ENCODE peak calls at places on chromosomes 1 and 21, in eight cellular contexts. H is CD4-positive, alpha-beta T cell; V is fibroblast of lung; A is A549; U is CD8-positive, alpha-beta memory T cell; C is RWPE1; W is esophagus squamous epithelium; E is heart right ventricle. S is an unnamed sample.

GRCh38 chr21:45576838-45577737 is 34.8 kb upstream of the SLC19A1 start:
- DNase-seq in A (no peak), U (no peak), W (no peak), V (no peak), E (no peak), C (no peak), H (no peak), S (no peak)

GRCh38 chr1:236800002-236800620 is 5.0 kb downstream of the MTR start:
- DNase-seq in E (no peak), U (no peak), H (no peak), A (no peak), W (no peak), C (peak), V (no peak), S (no peak)

GRCh38 chr1:226003502-226004170 is 4.5 kb upstream of the SDE2 start:
- DNase-seq in A (no peak), W (no peak), V (no peak), U (no peak), H (no peak), C (no peak), E (no peak), S (no peak)

GRCh38 chr1:19682901-19683300 is 18.2 kb downstream of the HTR6 start:
- DNase-seq in A (no peak), C (no peak), U (no peak), W (no peak), E (no peak), H (no peak), V (no peak), S (no peak)

GRCh38 chr1:6472391-6472790 is 6.4 kb upstream of the TNFRSF25 start:
- DNase-seq in W (no peak), H (no peak), C (no peak), A (no peak), U (no peak), E (no peak), V (no peak), S (no peak)

GRCh38 chr1:241612533-241613505 is 27.4 kb downstream of the CHML start:
- DNase-seq in V (peak), E (no peak), U (no peak), C (peak), A (no peak), W (no peak), H (no peak), S (no peak)

GRCh38 chr1:226820935-226821718 is 49.3 kb upstream of the PSEN2 start:
- DNase-seq in C (peak), H (no peak), E (peak), V (peak), U (no peak), W (no peak), A (peak), S (no peak)

GRCh38 chr1:89174491-89174890 is 1.3 kb downstream of the GBP7 start:
- DNase-seq in A (no peak), W (no peak), H (no peak), U (no peak), E (no peak), V (no peak), C (no peak), S (no peak)

GRCh38 chr21:38631171-38631570 is 132.9 kb upstream of the ERG start:
- DNase-seq in V (no peak), E (no peak), A (no peak), W (no peak), C (no peak), U (no peak), H (no peak), S (no peak)

GRCh38 chr1:58401991-58402390 is 144.5 kb downstream of the OMA1 start:
- DNase-seq in W (no peak), U (no peak), A (no peak), C (no peak), H (no peak), V (peak), E (peak), S (no peak)

GRCh38 chr1:37718181-37718900 is 26.0 kb downstream of the CDCA8 start:
- DNase-seq in H (no peak), V (no peak), C (no peak), E (no peak), U (no peak), A (no peak), W (no peak), S (no peak)

GRCh38 chr21:15560383-15561056 is 169.3 kb upstream of the USP25 start:
- DNase-seq in H (no peak), U (no peak), C (no peak), V (no peak), E (no peak), W (no peak), A (no peak), S (no peak)

DNA sequence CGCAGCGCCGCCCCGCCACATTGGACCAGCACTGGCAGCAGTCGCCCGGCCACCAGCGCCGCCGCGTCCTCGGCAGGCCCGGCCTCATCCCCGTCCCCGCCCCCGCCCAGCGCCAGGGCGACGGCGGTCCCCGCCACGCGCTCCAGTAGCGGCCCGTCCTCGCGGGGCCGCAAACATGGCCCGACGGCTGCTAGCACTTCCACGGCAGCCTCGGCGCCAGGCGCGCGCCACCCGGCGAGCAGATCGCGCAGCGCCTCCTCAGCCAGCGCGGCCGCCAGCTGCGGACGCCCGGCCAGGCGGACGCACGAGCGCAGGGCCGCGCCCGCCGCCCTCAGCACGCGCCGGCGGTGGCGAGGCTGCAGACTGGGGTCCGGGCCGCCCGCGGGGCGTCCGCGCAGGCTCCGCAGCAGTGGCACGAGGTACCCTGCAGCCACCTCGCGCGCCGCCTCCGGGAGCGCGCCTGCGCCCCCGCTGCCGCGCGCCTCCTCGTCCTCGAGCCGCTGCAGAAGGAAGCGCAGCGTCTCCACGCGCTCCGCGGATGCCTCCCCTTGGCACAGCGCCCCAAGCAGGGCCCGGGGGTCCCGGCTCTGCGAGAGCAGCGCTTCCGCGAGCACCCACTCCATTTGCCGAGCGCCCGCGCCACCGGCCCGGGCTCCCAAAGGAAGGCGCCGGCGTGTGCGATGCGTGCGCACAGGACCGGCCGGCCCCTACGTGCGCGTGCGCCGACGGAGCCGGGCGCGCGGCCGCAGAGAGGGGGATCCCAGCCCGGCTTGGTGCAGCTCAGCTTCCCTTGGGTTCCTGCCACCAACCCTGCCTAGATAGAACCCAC is at the start of gene TARBP1:
- DNase-seq in V (peak), C (peak), H (peak), E (peak), W (no peak), U (peak), A (peak), S (peak)
- H3K27ac ChIP-seq in V (peak), C (peak), H (peak), E (peak), W (peak), U (peak), A (peak), S (peak)

GRCh38 chr1:78275906-78276690 is 214.7 kb upstream of the PTGFR start:
- DNase-seq in W (no peak), C (no peak), V (no peak), U (no peak), E (no peak), H (no peak), A (no peak), S (no peak)

GRCh38 chr1:78274814-78275213 is 216.0 kb upstream of the PTGFR start:
- DNase-seq in E (no peak), H (no peak), V (peak), W (no peak), U (no peak), C (no peak), A (no peak), S (no peak)

GRCh38 chr1:78275456-78275855 is 215.3 kb upstream of the PTGFR start:
- DNase-seq in H (no peak), C (no peak), E (no peak), V (no peak), A (no peak), U (no peak), W (no peak), S (no peak)

GRCh38 chr1:78279051-78279450 is 211.7 kb upstream of the PTGFR start:
- DNase-seq in E (no peak), H (no peak), C (no peak), W (no peak), V (peak), A (no peak), U (no peak), S (no peak)

GRCh38 chr1:78277253-78277652 is 213.5 kb upstream of the PTGFR start:
- DNase-seq in E (no peak), H (no peak), U (no peak), A (no peak), C (no peak), V (peak), W (no peak), S (no peak)
- H3K27ac ChIP-seq in E (no peak), H (no peak), U (no peak), A (no peak), C (no peak), V (peak), W (no peak), S (no peak)

DNA sequence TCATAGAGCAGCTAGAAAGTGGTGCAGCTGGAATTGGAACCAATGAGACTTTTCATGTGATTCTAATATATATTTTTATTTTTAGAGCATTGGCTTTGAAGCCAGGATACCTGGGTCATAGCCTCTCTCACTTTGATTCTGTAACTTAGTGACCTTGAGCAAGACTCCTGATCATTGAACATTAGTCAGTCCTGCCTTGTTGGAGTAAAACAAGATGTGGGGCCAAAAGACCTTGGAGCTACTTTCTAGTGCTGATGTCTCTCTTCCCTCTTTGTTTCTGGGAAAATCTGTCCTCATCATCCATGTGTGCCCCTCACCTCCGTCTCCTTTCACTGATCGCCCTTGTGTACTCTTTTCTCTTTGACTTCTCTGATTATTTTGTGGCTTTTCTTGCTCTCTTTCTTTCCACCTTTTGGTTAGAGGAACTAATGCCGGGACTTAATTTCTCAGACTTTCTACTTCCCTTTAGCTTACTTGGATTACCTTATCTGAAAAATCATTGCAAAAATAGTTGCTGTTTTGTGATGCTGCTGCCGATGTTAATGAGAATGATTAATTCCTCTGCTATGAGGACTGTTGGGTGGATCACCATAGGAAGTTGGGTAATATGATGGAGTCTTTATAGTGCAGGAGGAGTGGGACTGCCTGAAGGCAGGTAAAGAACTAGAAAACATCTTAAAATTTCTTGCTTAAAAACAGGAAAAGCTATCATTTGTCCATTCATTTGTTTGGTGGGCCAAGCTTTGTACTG is 72.0 kb downstream of the NOS1AP start:
- DNase-seq in U (no peak), H (no peak), W (no peak), A (no peak), V (peak), E (no peak), C (peak), S (no peak)
- H3K27ac ChIP-seq in U (no peak), H (no peak), W (no peak), A (no peak), V (no peak), E (no peak), C (no peak), S (no peak)

GRCh38 chr1:115086176-115086830 is 3.0 kb downstream of the TSPAN2 start:
- DNase-seq in V (no peak), C (no peak), W (no peak), U (no peak), A (no peak), E (no peak), H (no peak), S (no peak)

GRCh38 chr1:115088871-115089442 is 346 bp downstream of the TSPAN2 start:
- DNase-seq in H (no peak), V (no peak), U (no peak), C (no peak), E (no peak), W (no peak), A (no peak), S (no peak)

GRCh38 chr1:115089443-115090340 is at the start of gene TSPAN2:
- DNase-seq in W (no peak), A (peak), C (peak), E (peak), U (peak), V (peak), H (peak), S (peak)

GRCh38 chr1:115090547-115090946 is 1.2 kb upstream of the TSPAN2 start:
- DNase-seq in A (no peak), C (no peak), E (peak), W (no peak), V (peak), H (no peak), U (no peak), S (peak)

DNA sequence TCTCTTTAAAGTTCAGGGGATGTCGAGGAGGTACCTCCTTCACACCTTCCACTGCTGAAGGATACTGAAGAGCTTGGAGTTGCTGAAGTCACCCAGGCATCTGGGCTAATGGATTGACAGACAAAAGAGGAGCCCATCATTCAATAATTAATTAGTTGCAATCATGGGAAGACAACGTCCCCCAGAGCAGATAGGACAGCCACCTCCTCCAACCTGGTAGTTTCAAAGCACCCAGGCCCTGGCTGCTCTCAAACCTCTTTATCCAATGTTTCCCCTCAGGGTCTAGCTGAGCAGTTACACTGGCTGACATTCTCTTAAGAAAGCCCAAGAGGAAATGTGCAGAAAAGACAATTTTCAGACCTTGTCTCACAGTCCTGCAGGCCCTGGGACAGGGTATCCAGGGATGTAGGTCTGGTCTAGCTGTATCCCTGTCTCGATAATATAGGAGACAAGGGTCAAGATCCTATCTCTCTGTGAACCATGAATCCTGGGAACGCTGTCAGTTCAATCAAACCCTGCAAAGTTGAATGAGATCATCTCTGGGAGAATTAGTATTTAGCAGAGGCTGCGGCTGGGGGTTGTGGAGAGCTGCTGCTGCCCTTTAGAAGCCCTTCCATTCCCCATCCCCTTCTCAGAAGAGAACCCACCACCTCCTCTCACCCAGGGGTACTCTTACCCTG is 1.0 kb downstream of the TSPAN2 start:
- DNase-seq in C (no peak), H (no peak), A (no peak), V (no peak), W (no peak), E (no peak), U (no peak), S (no peak)
- H3K27ac ChIP-seq in C (no peak), H (no peak), A (peak), V (no peak), W (peak), E (peak), U (no peak), S (no peak)

GRCh38 chr1:157144509-157144908 is 6.3 kb upstream of the ETV3 start:
- DNase-seq in A (no peak), V (no peak), C (no peak), W (no peak), E (no peak), H (no peak), U (no peak), S (no peak)
- H3K27ac ChIP-seq in A (no peak), V (no peak), C (peak), W (peak), E (no peak), H (no peak), U (no peak), S (no peak)

GRCh38 chr1:167666416-167666815 is 36.4 kb downstream of the RCSD1 start:
- DNase-seq in H (no peak), E (peak), U (no peak), W (no peak), C (no peak), A (no peak), V (no peak), S (no peak)
- H3K27ac ChIP-seq in H (peak), E (peak), U (no peak), W (no peak), C (no peak), A (no peak), V (no peak), S (peak)

GRCh38 chr1:33017175-33017574 is 19.5 kb downstream of the AK2 start:
- DNase-seq in U (no peak), C (no peak), A (no peak), W (no peak), H (no peak), V (no peak), E (no peak), S (no peak)

GRCh38 chr1:33012165-33012564 is 24.5 kb downstream of the AK2 start:
- DNase-seq in C (no peak), V (no peak), E (no peak), W (no peak), A (no peak), H (no peak), U (no peak), S (no peak)

GRCh38 chr1:33015216-33015615 is 21.5 kb downstream of the AK2 start:
- DNase-seq in U (no peak), E (no peak), V (peak), C (no peak), H (no peak), W (no peak), A (no peak), S (no peak)

GRCh38 chr1:33013791-33014190 is 22.9 kb downstream of the AK2 start:
- DNase-seq in A (no peak), C (no peak), V (no peak), E (no peak), U (no peak), H (no peak), W (no peak), S (no peak)

DNA sequence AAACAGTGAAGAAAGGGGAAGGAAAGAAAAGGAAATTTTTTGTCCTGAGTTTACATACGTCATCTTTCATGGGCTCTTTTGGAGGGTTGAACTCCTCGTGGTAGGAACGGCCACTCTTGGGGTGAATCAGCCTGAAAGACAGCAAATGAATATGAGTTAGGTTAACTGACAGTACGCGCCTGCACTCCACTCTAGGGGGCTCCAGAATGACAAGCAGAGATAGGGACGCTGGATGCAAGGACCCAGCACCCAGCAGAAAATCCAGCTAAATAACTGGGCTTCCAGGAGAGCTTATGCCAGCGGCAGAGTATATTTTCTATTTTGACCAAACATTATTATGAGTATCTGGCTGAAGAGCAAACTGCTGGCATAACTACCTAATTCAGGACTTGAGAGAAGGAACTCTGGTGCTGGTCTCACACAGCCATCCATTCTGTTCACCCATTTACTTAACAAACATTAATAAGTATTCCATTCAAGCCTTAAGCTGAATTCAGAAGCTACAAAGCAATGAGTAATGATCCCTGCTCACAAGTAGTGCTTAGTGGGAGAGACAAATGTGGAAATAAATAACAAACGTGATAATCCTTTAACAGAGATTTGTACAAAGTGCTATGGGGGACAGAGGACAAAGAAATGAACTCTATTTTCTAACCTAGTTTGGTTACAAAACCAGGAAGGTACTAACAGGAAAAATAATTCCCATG is 22.1 kb downstream of the AK2 start:
- DNase-seq in A (no peak), H (no peak), U (no peak), V (no peak), E (no peak), W (no peak), C (no peak), S (no peak)
- H3K27ac ChIP-seq in A (no peak), H (no peak), U (no peak), V (no peak), E (no peak), W (no peak), C (no peak), S (no peak)

S was measured in CD8-positive, alpha-beta T cell.